ENCODE peak calls at places on chromosomes 12 and 14, in seven cellular contexts. I, O, S, V, B, T and E are unnamed samples.
A peak's percentile ranks its signal among the peaks of the same experiment; 100 is the strongest.

GRCh38 chr12:52148541-52149181 is 43.2 kb downstream of the KRT80 start:
- DNase-seq in O (no peak), T (no peak), V (peak; percentile 49), I (no peak), B (no peak), S (no peak), E (no peak)

GRCh38 chr12:80472912-80473500 is 29.0 kb downstream of the PTPRQ start:
- DNase-seq in T (peak; percentile 78), V (no peak), I (peak; percentile 3), S (no peak), O (no peak), B (peak; percentile 38), E (no peak)

GRCh38 chr14:72788972-72789728 is 104.8 kb downstream of the DPF3 start:
- DNase-seq in I (no peak), B (no peak), V (peak; percentile 17), T (no peak), O (no peak), S (no peak), E (peak; percentile 40)

GRCh38 chr14:100147181-100147631 is 12.2 kb downstream of the DEGS2 start:
- DNase-seq in V (no peak), B (no peak), S (peak; percentile 42), I (peak; percentile 56), T (no peak), O (no peak), E (no peak)

GRCh38 chr12:57266681-57267080 is 15.7 kb upstream of the STAC3 start:
- DNase-seq in T (no peak), S (no peak), B (no peak), O (no peak), V (no peak), I (no peak), E (no peak)

GRCh38 chr12:6462234-6462995 is 8.1 kb downstream of the VAMP1 start:
- DNase-seq in S (no peak), O (no peak), I (no peak), V (no peak), B (no peak), T (no peak), E (no peak)

GRCh38 chr14:38723954-38724353 is 379.1 kb downstream of the SEC23A start:
- DNase-seq in I (no peak), V (no peak), S (no peak), T (no peak), O (no peak), B (no peak), E (no peak)

GRCh38 chr14:99569725-99570541 is 34.1 kb downstream of the CCDC85C start:
- DNase-seq in B (no peak), O (no peak), T (no peak), V (peak; percentile 84), I (no peak), S (no peak), E (no peak)

GRCh38 chr12:116142936-116143882 is 134.3 kb downstream of the MED13L start:
- DNase-seq in I (peak; percentile 55), T (peak; percentile 75), S (no peak), O (no peak), V (no peak), B (no peak), E (no peak)

GRCh38 chr14:105258846-105259245 is 10.5 kb downstream of the BTBD6 start:
- DNase-seq in B (no peak), T (no peak), I (no peak), V (no peak), O (no peak), S (no peak), E (no peak)

GRCh38 chr14:89252887-89253532 is 164.0 kb downstream of the FOXN3 start:
- DNase-seq in V (no peak), T (no peak), I (no peak), B (no peak), O (peak; percentile 38), S (no peak), E (peak; percentile 45)

GRCh38 chr12:91990525-91990924 is 155.1 kb downstream of the BTG1 start:
- DNase-seq in V (no peak), S (no peak), T (no peak), O (no peak), B (no peak), I (no peak), E (no peak)

GRCh38 chr12:120902846-120903381 is 1.2 kb downstream of the SPPL3 start:
- DNase-seq in S (no peak), I (peak; percentile 26), T (no peak), O (no peak), B (no peak), V (no peak), E (no peak)

GRCh38 chr14:37061697-37062096 is 110.7 kb downstream of the SLC25A21 start:
- DNase-seq in B (no peak), S (no peak), I (no peak), V (no peak), O (no peak), T (no peak), E (no peak)

GRCh38 chr14:102727336-102728095 is 49.7 kb upstream of the TRAF3 start:
- DNase-seq in B (no peak), T (no peak), S (no peak), O (no peak), I (no peak), V (no peak), E (no peak)

GRCh38 chr12:21774358-21775129 is at the start of gene KCNJ8:
- DNase-seq in O (peak; percentile 77), I (peak; percentile 4), S (no peak), B (peak; percentile 91), T (peak; percentile 22), V (peak; percentile 92), E (peak; percentile 89)
- H3K4me3 ChIP-seq in O (peak within 1 kb of the TSS; percentile 84), I (no peak within 1 kb of the TSS), S (no peak within 1 kb of the TSS), B (peak within 1 kb of the TSS; percentile 53), T (peak within 1 kb of the TSS; percentile 60), V (peak within 1 kb of the TSS; percentile 75), E (peak within 1 kb of the TSS; percentile 83)

DNA sequence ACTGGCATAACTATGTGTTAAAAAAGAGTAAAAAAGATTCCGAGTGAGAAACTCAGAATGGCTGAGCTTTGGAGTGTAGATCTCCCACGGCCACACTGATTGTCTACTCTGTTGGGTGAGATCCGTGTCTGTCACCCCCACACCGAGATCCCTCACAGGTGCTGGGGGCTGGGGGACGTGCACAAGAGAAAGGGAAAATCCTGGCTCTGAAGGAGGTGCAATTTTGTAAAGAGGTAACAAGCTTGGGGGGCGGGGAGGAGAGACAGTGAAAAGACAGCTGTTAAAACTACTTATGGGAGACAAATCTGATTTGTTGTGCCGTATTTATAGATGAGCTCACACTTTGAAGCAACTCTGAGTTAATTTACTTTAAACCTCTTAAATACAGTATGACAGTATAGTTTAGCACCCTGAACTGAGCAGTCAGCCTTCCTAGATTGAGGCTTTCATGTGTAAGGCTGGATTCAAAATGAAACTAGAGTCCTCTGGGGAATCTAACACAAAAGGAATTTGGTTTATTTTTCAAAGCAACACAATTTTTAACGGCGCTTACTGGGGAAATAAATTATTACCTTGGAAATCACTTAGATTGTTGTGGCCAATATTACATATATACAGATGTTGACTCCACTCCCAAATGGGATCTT is 167.4 kb upstream of the RGS6 start:
- DNase-seq in O (no peak), S (no peak), B (no peak), T (peak; percentile 22), V (no peak), I (no peak), E (no peak)
- H3K4me3 ChIP-seq in O (no peak overlapping the region), S (no peak overlapping the region), B (no peak overlapping the region), T (peak overlapping the region; percentile 28), V (no peak overlapping the region), I (no peak overlapping the region), E (peak overlapping the region; percentile 8)

GRCh38 chr12:101111441-101111840 is 98.6 kb downstream of the SLC5A8 start:
- DNase-seq in S (no peak), T (no peak), O (no peak), B (no peak), I (no peak), V (no peak), E (no peak)

GRCh38 chr12:101108130-101108529 is 101.9 kb downstream of the SLC5A8 start:
- DNase-seq in B (no peak), T (no peak), I (no peak), V (no peak), S (no peak), O (no peak), E (no peak)

GRCh38 chr12:101110856-101111255 is 99.2 kb downstream of the SLC5A8 start:
- DNase-seq in I (no peak), O (no peak), V (no peak), B (no peak), T (no peak), S (no peak), E (no peak)

DNA sequence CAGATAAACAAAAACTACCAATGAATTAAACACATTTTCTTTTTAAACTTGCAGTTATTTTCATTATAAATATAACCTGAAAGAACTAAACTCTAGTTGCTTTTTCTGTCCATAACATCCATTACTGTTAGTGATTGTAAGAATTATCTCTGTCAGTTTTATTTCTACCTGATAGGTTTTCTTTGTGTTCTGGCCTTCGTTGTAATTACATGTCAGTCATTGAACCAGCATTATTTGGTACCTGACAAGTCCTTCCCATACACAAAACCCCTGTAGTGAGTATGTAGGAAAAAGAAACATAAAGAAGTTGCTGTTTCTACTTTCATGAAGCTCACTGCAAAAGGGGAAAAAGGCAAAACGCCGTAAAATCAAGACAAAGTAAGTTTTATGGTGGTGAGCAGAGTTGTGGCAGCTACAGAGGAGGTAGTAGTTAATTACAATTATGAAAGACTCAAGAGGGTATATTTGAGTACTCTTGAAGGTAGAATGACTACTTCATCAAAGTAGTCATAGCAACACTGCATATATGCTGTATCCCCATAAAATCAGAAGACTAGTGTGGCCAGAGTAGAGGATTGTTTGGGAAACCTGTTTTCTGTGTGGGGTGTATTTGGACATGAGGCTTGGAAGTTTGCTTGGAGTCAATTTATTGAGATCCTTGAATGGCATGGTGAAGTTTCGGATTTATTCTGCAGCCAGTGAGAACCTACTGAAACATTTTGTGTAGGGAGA is 102.8 kb downstream of the SLC5A8 start:
- DNase-seq in S (no peak), V (no peak), T (no peak), B (no peak), I (no peak), O (no peak), E (no peak)
- H3K4me3 ChIP-seq in S (no peak overlapping the region), V (no peak overlapping the region), T (no peak overlapping the region), B (no peak overlapping the region), I (no peak overlapping the region), O (no peak overlapping the region), E (no peak overlapping the region)

GRCh38 chr12:54415223-54415929 is 3.7 kb downstream of the ITGA5 start:
- DNase-seq in B (no peak), S (no peak), I (no peak), T (no peak), V (peak; percentile 89), O (peak; percentile 5), E (no peak)
- H3K4me3 ChIP-seq in B (no peak overlapping the region), S (no peak overlapping the region), I (peak overlapping the region; percentile 26), T (peak overlapping the region; percentile 26), V (peak overlapping the region; percentile 70), O (peak overlapping the region; percentile 83), E (peak overlapping the region; percentile 93)